ENCODE peak calls at places on chromosome 9, in eight cellular contexts. T is body of pancreas, B is heart right ventricle, Y is psoas muscle, Z is RWPE2, X is lung, O is uterus, W is adipocyte. E is an unnamed sample. For H3K36me3 and H3K9me3, the result is how much of the 10 kb centered on the place peaks cover.

GRCh38 chr9:727767-728166 is 113.7 kb upstream of the DMRT1 start:
- DNase-seq in Y (no peak), T (no peak), Z (no peak), B (no peak), W (no peak), X (no peak), O (no peak), E (no peak)

GRCh38 chr9:80292231-80292630 is 720.5 kb downstream of the TLE4 start:
- DNase-seq in O (no peak), W (no peak), B (no peak), Y (no peak), X (no peak), Z (no peak), T (no peak), E (no peak)

GRCh38 chr9:68492801-68493200 is 47.9 kb downstream of the TMEM252 start:
- DNase-seq in Y (no peak), W (no peak), X (no peak), O (no peak), Z (no peak), B (no peak), T (peak), E (no peak)

GRCh38 chr9:75615284-75615683 is 275.2 kb upstream of the PCSK5 start:
- DNase-seq in Z (no peak), T (no peak), O (no peak), Y (no peak), W (no peak), X (no peak), B (no peak), E (no peak)

GRCh38 chr9:5441043-5441442 is 3.3 kb upstream of the PLGRKT start:
- DNase-seq in X (no peak), T (no peak), O (no peak), Z (no peak), B (no peak), Y (no peak), W (no peak), E (no peak)

GRCh38 chr9:129491486-129491855 is 129.4 kb downstream of the C9orf50 start:
- DNase-seq in T (peak), W (no peak), Y (no peak), X (no peak), O (peak), Z (no peak), B (peak), E (no peak)

GRCh38 chr9:81132318-81132717 is 557.0 kb downstream of the TLE1 start:
- DNase-seq in Z (no peak), W (peak), B (no peak), O (no peak), T (no peak), Y (no peak), X (no peak), E (no peak)

GRCh38 chr9:132062768-132063167 is 16.9 kb downstream of the MED27 start:
- DNase-seq in T (no peak), Z (no peak), X (no peak), Y (no peak), O (no peak), W (no peak), B (no peak), E (no peak)

GRCh38 chr9:133684461-133685361 is 48.5 kb downstream of the DBH start:
- DNase-seq in X (no peak), Y (peak), B (no peak), T (no peak), O (no peak), Z (no peak), W (no peak), E (peak)

GRCh38 chr9:90860382-90860781 is 58.8 kb downstream of the SYK start:
- DNase-seq in B (no peak), T (no peak), O (no peak), W (no peak), Y (no peak), X (peak), Z (no peak), E (no peak)

GRCh38 chr9:133067813-133068212 is 6.0 kb downstream of the CEL start:
- DNase-seq in X (no peak), T (peak), Y (no peak), O (no peak), Z (no peak), B (no peak), W (no peak), E (no peak)

GRCh38 chr9:34984049-34984448 is 5.5 kb upstream of the DNAJB5 start:
- DNase-seq in O (no peak), X (no peak), Z (no peak), T (no peak), Y (no peak), W (peak), B (no peak), E (no peak)

GRCh38 chr9:5622019-5622418 is 6.9 kb upstream of the RIC1 start:
- DNase-seq in Z (no peak), T (no peak), Y (no peak), O (no peak), X (no peak), W (peak), B (no peak), E (no peak)

GRCh38 chr9:134965421-134965820 is 47.7 kb upstream of the FCN1 start:
- DNase-seq in T (no peak), Z (no peak), B (no peak), Y (no peak), O (no peak), X (no peak), W (no peak), E (no peak)

GRCh38 chr9:134328341-134328840 is 2.1 kb downstream of the RXRA start:
- DNase-seq in Z (no peak), X (no peak), Y (peak), W (peak), T (no peak), B (no peak), O (no peak), E (no peak)

GRCh38 chr9:110152704-110153374 is 55.1 kb downstream of the C9orf152 start:
- DNase-seq in B (no peak), Y (no peak), W (peak), Z (no peak), O (no peak), X (no peak), T (no peak), E (no peak)

GRCh38 chr9:130372057-130372456 is 72.7 kb upstream of the ASS1 start:
- DNase-seq in X (no peak), O (no peak), Y (no peak), T (no peak), B (no peak), Z (no peak), W (no peak), E (no peak)

GRCh38 chr9:76292246-76292645 is 102.0 kb downstream of the RFK start:
- DNase-seq in X (no peak), Y (no peak), T (no peak), O (no peak), Z (no peak), B (no peak), W (no peak), E (no peak)

GRCh38 chr9:120513825-120514598 is 66.0 kb downstream of the CDK5RAP2 start:
- DNase-seq in B (no peak), O (no peak), X (no peak), Z (no peak), Y (no peak), W (no peak), T (no peak), E (no peak)
- H3K36me3 ChIP-seq in B (half or more), O (under half), X (under half), Z (half or more), Y (under half), W (under half), T (under half), E (under half)

DNA sequence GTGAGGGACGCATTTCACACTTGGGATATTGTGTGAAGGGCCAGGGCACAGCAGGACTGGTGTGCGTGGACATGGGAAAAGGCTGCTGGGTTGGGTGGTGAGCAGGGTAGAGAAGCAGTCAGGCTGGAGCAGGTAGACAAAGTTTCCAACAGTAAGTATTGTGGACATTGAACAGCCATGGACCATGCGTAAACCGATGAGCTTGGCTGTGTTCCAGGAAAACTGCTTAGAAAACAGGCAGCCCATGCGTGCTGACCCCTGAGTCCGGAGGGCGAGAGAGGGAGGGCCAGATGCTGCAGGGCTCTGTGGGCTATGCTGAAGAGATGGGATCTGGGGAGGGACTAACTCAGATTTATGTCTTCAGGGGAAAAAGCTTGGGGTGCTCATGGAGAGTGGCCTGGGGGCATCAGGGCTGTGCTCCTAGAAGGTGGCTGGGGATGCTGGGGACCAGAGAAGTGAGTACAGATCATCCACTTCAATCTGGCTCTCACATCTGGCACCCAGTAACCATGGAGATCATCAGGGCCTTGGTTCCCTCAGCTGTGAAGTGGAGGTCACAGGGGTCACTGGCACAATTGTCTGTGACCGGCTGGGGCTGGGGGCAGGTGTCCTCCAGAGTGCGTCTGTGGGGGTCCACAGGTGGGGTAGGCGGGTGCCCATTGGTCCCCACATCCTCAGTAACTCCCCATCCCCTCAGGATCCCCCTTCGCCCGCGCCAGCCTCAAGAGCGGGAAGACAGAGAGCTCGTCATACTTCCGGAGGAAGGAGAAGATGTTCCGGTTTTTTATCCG is 93.3 kb downstream of the CACNA1B start:
- DNase-seq in W (no peak), Z (peak), X (no peak), O (peak), Y (no peak), T (no peak), B (no peak), E (no peak)
- H3K9me3 ChIP-seq in W (under half), Z (under half), X (under half), O (under half), Y (under half), T (under half), B (under half), E (under half)

GRCh38 chr9:136010615-136011341 is 49.6 kb upstream of the UBAC1 start:
- DNase-seq in Y (peak), O (no peak), T (no peak), Z (no peak), W (no peak), X (no peak), B (peak), E (peak)
- H3K4me3 ChIP-seq in Y (no peak), O (no peak), T (no peak), Z (no peak), W (no peak), X (no peak), B (no peak), E (no peak)

GRCh38 chr9:106960238-106960637 is 97.3 kb downstream of the ZNF462 start:
- DNase-seq in T (no peak), Z (no peak), W (no peak), X (no peak), B (no peak), O (no peak), Y (no peak), E (no peak)

GRCh38 chr9:106963684-106964083 is 100.7 kb downstream of the ZNF462 start:
- DNase-seq in O (no peak), T (no peak), X (no peak), Y (no peak), Z (no peak), W (no peak), B (no peak), E (no peak)

GRCh38 chr9:106961623-106962022 is 98.7 kb downstream of the ZNF462 start:
- DNase-seq in Z (no peak), Y (no peak), X (no peak), W (no peak), T (no peak), B (no peak), O (no peak), E (no peak)

GRCh38 chr9:106962615-106963363 is 99.8 kb downstream of the ZNF462 start:
- DNase-seq in X (no peak), O (no peak), T (no peak), Y (no peak), W (peak), Z (no peak), B (peak), E (peak)

DNA sequence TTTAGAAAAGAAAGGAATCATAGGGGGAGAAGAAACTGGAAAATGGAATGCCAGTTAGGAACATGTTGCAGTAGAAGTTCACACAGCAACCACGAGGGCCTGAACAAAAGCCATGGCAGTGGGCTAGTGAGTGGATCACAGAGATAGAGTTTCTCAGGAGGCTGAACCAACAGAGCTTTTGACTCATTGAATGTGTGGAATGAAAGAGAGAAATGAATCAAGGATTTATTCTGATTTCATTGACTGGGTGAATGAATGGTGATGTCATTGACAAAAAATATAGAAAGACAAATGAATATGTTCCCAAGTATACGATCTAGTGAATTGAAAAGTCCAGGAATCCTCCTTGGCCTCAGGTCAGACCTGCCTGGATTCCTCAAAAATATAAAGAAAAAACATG is 99.1 kb downstream of the ZNF462 start:
- DNase-seq in X (no peak), B (no peak), Z (no peak), O (no peak), Y (no peak), T (no peak), W (peak), E (no peak)
- H3K36me3 ChIP-seq in X (under half), B (under half), Z (half or more), O (under half), Y (under half), T (under half), W (under half), E (under half)

GRCh38 chr9:95736891-95737522 is 138.5 kb upstream of the ERCC6L2 start:
- DNase-seq in W (no peak), B (peak), Y (no peak), O (no peak), Z (no peak), X (no peak), T (no peak), E (no peak)

GRCh38 chr9:95735701-95736100 is 139.8 kb upstream of the ERCC6L2 start:
- DNase-seq in T (no peak), Z (no peak), W (no peak), O (no peak), X (no peak), Y (no peak), B (no peak), E (no peak)

GRCh38 chr9:95740217-95741004 is 135.1 kb upstream of the ERCC6L2 start:
- DNase-seq in W (no peak), T (no peak), B (no peak), X (no peak), Y (no peak), O (no peak), Z (no peak), E (no peak)

GRCh38 chr9:95736370-95736769 is 139.1 kb upstream of the ERCC6L2 start:
- DNase-seq in X (no peak), W (no peak), Y (no peak), O (no peak), Z (no peak), B (no peak), T (no peak), E (no peak)

GRCh38 chr9:95738438-95738837 is 137.1 kb upstream of the ERCC6L2 start:
- DNase-seq in X (no peak), Y (no peak), T (no peak), O (no peak), B (no peak), W (no peak), Z (no peak), E (no peak)
- H3K9me3 ChIP-seq in X (under half), Y (under half), T (under half), O (under half), B (under half), W (under half), Z (under half), E (under half)

DNA sequence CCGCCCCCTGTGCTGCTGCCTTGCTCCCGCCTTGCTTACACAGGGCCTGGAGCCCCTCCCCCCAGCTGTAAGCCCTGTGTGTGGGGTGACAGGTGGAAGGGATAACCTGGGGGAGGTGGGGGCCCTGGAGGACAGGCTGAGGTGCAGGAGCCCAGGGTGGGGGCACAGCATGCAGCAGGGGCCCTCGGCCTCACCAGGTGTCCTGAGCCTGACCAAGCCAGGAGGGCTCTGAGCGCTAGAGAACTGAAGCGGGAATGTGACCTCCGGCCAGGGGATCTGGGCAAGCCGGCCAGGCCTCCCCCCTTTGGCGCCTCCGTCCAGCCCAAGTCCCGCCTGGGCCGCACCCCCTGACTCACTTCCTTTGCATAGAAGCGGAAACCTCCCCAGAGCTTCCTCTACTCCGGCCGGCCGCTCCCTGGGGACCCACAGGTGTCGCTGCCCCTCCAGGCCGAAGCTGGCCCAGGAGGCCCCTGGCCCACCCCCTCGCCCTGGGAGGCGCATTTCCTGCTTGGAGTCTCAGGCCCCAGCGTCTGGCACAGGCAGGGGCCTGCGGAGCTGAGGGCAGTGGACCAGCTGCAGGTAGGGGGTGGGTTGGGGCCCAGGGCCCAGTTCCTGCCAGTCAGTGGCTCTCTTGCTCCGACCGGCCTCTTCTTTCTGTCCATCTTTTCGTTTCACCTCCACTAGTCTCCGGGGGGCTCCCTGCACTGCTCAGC is at the start of gene TOR4A:
- DNase-seq in W (peak), B (peak), T (peak), Y (peak), X (peak), O (peak), Z (peak), E (peak)
- H3K4me3 ChIP-seq in W (peak), B (peak), T (no peak), Y (peak), X (peak), O (peak), Z (peak), E (peak)

GRCh38 chr9:93122721-93123221 is 11.3 kb downstream of the NINJ1 start:
- DNase-seq in O (peak), T (no peak), Z (peak), W (no peak), X (no peak), B (no peak), Y (no peak), E (peak)
- H3K36me3 ChIP-seq in O (under half), T (under half), Z (under half), W (under half), X (under half), B (half or more), Y (under half), E (under half)

DNA sequence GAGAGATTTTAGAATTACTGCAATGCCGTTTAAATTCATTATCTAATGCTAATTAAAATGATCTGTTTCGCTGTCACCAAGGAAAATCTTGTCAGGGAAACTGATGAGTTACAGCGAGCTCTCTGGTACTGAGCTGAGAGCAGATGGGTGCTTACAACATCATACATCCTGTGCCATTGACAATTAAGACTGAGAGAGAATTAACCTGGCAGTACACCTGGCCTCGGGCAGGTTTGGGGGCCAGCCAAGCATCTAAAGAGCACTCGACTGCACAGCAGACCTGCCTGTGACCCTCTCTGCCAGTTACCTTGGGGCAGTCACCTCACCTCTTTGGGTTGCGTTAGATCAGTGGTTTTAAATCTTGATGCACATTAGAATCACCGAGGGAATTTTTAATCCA is 54.9 kb downstream of the PUM3 start:
- DNase-seq in W (no peak), Z (no peak), Y (no peak), O (no peak), T (peak), B (no peak), X (no peak), E (no peak)
- H3K9me3 ChIP-seq in W (under half), Z (under half), Y (under half), O (under half), T (under half), B (under half), X (under half), E (under half)